ENCODE peak calls at places on chromosomes 11 and 22, in eight cellular contexts. Y, G, E, W, D, A, F and N are unnamed samples.

GRCh38 chr11:94948070-94948617 is 25.2 kb downstream of the CWC15 start:
- DNase-seq in W (no peak), F (no peak), Y (no peak), G (no peak), D (no peak), A (no peak), E (no peak), N (no peak)

GRCh38 chr11:9260182-9261146 is 4.7 kb downstream of the DENND5A start:
- DNase-seq in F (no peak), E (no peak), D (no peak), G (no peak), Y (peak; percentile 72), A (no peak), W (no peak), N (no peak)

GRCh38 chr11:37710031-37710430 is 1112.0 kb upstream of the RAG2 start:
- DNase-seq in F (no peak), G (no peak), W (no peak), Y (no peak), A (no peak), D (no peak), E (no peak), N (peak; percentile 20)

GRCh38 chr22:46010177-46010867 is 33.4 kb upstream of the WNT7B start:
- DNase-seq in D (peak; percentile 89), A (no peak), W (peak; percentile 17), E (no peak), G (no peak), Y (peak; percentile 71), F (no peak), N (no peak)

GRCh38 chr11:94185387-94186084 is 56.9 kb downstream of the PANX1 start:
- DNase-seq in Y (no peak), A (no peak), E (no peak), W (no peak), D (no peak), F (no peak), G (no peak), N (no peak)

GRCh38 chr22:32206774-32207758 is 2.2 kb upstream of the RFPL2 start:
- DNase-seq in G (no peak), Y (peak; percentile 76), E (peak; percentile 28), F (no peak), A (no peak), D (no peak), W (peak; percentile 34), N (no peak)

GRCh38 chr11:46001427-46002049 is 79.1 kb downstream of the LARGE2 start:
- DNase-seq in A (no peak), D (no peak), W (no peak), E (no peak), Y (no peak), F (no peak), G (no peak), N (no peak)

GRCh38 chr11:74443071-74443864 is 24.1 kb downstream of the KCNE3 start:
- DNase-seq in W (peak; percentile 65), A (no peak), F (no peak), D (no peak), G (no peak), E (peak; percentile 95), Y (no peak), N (no peak)

GRCh38 chr11:130535530-130535929 is 87.1 kb downstream of the ADAMTS15 start:
- DNase-seq in Y (no peak), F (no peak), E (no peak), G (no peak), D (no peak), A (no peak), W (no peak), N (no peak)

GRCh38 chr11:14668733-14669301 is 25.2 kb downstream of the PDE3B start:
- DNase-seq in D (no peak), A (no peak), Y (no peak), W (no peak), E (no peak), G (no peak), F (no peak), N (no peak)

GRCh38 chr11:76107946-76108345 is 98.4 kb downstream of the WNT11 start:
- DNase-seq in E (no peak), D (no peak), A (no peak), G (no peak), W (no peak), Y (no peak), F (no peak), N (no peak)

GRCh38 chr11:829946-830294 is 2.2 kb downstream of the CRACR2B start:
- DNase-seq in G (no peak), E (no peak), D (no peak), A (no peak), W (no peak), F (no peak), Y (no peak), N (no peak)

GRCh38 chr22:36644333-36644757 is 59.2 kb downstream of the CACNG2 start:
- DNase-seq in E (no peak), Y (no peak), W (no peak), G (peak; percentile 61), F (no peak), D (no peak), A (no peak), N (no peak)

GRCh38 chr22:42553475-42554361 is at the start of gene SERHL2:
- DNase-seq in F (peak; percentile 41), G (peak; percentile 90), E (peak; percentile 15), Y (peak; percentile 95), D (peak; percentile 96), W (peak; percentile 90), A (peak; percentile 87), N (peak; percentile 70)

GRCh38 chr22:21762712-21763581 is 27.4 kb upstream of the YPEL1 start:
- DNase-seq in A (no peak), G (no peak), E (no peak), F (no peak), W (no peak), D (no peak), Y (no peak), N (peak; percentile 61)

GRCh38 chr11:93729129-93729616 is 12.1 kb downstream of the TAF1D start:
- DNase-seq in D (no peak), W (no peak), Y (no peak), G (no peak), F (no peak), A (no peak), E (no peak), N (no peak)